ENCODE peak calls at places on chromosomes 7 and 10, in seven cellular contexts. T, S, L, O, G, V and Y are unnamed samples. For H3K4me1, the result is how much of the 10 kb centered on the place peaks cover.

GRCh38 chr10:132096223-132096622 is 30.5 kb downstream of the JAKMIP3 start:
- DNase-seq in O (peak), L (peak), V (no peak), T (peak), G (no peak), S (no peak), Y (no peak)

GRCh38 chr10:61897671-61898434 is 3.6 kb upstream of the ARID5B start:
- DNase-seq in V (peak), L (peak), T (peak), S (peak), O (peak), G (peak), Y (peak)

GRCh38 chr10:47297796-47298540 is 2.0 kb upstream of the GDF10 start:
- DNase-seq in L (no peak), O (no peak), V (no peak), G (peak), S (peak), T (no peak), Y (no peak)

GRCh38 chr7:88615336-88615735 is 144.2 kb upstream of the ZNF804B start:
- DNase-seq in S (no peak), O (no peak), V (no peak), L (no peak), G (no peak), T (no peak), Y (no peak)

GRCh38 chr7:147509859-147510542 is 1080.6 kb upstream of the C7orf33 start:
- DNase-seq in V (no peak), S (no peak), O (no peak), G (no peak), L (no peak), T (peak), Y (no peak)

GRCh38 chr10:88209837-88210552 is 346.6 kb downstream of the PTEN start:
- DNase-seq in O (no peak), T (peak), L (no peak), S (no peak), V (no peak), G (no peak), Y (no peak)

GRCh38 chr10:131899695-131900349 is 986 bp upstream of the PPP2R2D start:
- DNase-seq in T (no peak), L (no peak), V (no peak), S (peak), O (no peak), G (no peak), Y (no peak)

GRCh38 chr7:134262322-134262721 is 54.4 kb downstream of the SLC35B4 start:
- DNase-seq in O (no peak), V (no peak), S (no peak), T (no peak), G (no peak), L (no peak), Y (no peak)

GRCh38 chr10:79446451-79447020 is 1.1 kb upstream of the ZCCHC24 start:
- DNase-seq in S (peak), T (no peak), V (peak), O (no peak), G (no peak), L (peak), Y (peak)

GRCh38 chr10:79443338-79444242 is 1.8 kb downstream of the ZCCHC24 start:
- DNase-seq in S (no peak), G (no peak), O (no peak), T (peak), V (no peak), L (no peak), Y (no peak)

GRCh38 chr10:79445708-79446450 is 455 bp upstream of the ZCCHC24 start:
- DNase-seq in T (peak), V (peak), O (peak), S (peak), G (peak), L (peak), Y (peak)

GRCh38 chr10:79445217-79445707 is at the start of gene ZCCHC24:
- DNase-seq in T (no peak), O (peak), V (no peak), S (no peak), G (no peak), L (peak), Y (peak)

GRCh38 chr10:79444243-79445119 is 943 bp downstream of the ZCCHC24 start:
- DNase-seq in G (no peak), V (peak), L (peak), S (peak), O (peak), T (peak), Y (peak)
- TF ChIP-seq POLR2A in G (peak), V (no peak), L (no peak), S (peak), O (no peak), T (no peak), Y (no peak)

GRCh38 chr10:43263551-43264323 is 3.1 kb downstream of the RASGEF1A start:
- DNase-seq in G (no peak), O (peak), V (no peak), T (no peak), L (peak), S (peak), Y (no peak)
- TF ChIP-seq CTCF in G (no peak), O (peak), V (no peak), T (peak), L (no peak), S (no peak), Y (no peak)

GRCh38 chr10:33274096-33274785 is 60.2 kb downstream of the NRP1 start:
- DNase-seq in L (no peak), S (no peak), O (peak), G (no peak), T (no peak), V (no peak), Y (no peak)
- H3K4me1 ChIP-seq in L (under half), S (half or more), O (half or more), G (under half), T (under half), V (under half), Y (half or more)

GRCh38 chr7:128938524-128939074 is 872 bp downstream of the IRF5 start:
- DNase-seq in G (no peak), V (no peak), L (no peak), O (no peak), S (peak), T (no peak), Y (no peak)
- TF ChIP-seq POLR2A in G (no peak), V (no peak), L (no peak), O (no peak), S (no peak), T (no peak), Y (no peak)

GRCh38 chr7:56009695-56010094 is 41.5 kb downstream of the PSPH start:
- DNase-seq in V (no peak), T (no peak), S (no peak), O (no peak), L (peak), G (no peak), Y (no peak)
- TF ChIP-seq CTCF in V (no peak), T (no peak), S (no peak), O (no peak), L (no peak), G (no peak), Y (no peak)

GRCh38 chr10:35642023-35642792 is at the start of gene FZD8:
- DNase-seq in V (peak), O (peak), T (peak), G (peak), L (peak), S (peak), Y (peak)

GRCh38 chr10:35642793-35643114 is 658 bp upstream of the FZD8 start:
- DNase-seq in T (no peak), G (no peak), O (no peak), L (no peak), V (no peak), S (no peak), Y (no peak)

GRCh38 chr10:35640951-35641429 is 1.1 kb downstream of the FZD8 start:
- DNase-seq in L (peak), V (peak), O (peak), T (peak), S (peak), G (peak), Y (peak)

GRCh38 chr10:35640474-35640873 is 1.6 kb downstream of the FZD8 start:
- DNase-seq in L (peak), T (peak), V (peak), S (peak), G (peak), O (peak), Y (peak)

DNA sequence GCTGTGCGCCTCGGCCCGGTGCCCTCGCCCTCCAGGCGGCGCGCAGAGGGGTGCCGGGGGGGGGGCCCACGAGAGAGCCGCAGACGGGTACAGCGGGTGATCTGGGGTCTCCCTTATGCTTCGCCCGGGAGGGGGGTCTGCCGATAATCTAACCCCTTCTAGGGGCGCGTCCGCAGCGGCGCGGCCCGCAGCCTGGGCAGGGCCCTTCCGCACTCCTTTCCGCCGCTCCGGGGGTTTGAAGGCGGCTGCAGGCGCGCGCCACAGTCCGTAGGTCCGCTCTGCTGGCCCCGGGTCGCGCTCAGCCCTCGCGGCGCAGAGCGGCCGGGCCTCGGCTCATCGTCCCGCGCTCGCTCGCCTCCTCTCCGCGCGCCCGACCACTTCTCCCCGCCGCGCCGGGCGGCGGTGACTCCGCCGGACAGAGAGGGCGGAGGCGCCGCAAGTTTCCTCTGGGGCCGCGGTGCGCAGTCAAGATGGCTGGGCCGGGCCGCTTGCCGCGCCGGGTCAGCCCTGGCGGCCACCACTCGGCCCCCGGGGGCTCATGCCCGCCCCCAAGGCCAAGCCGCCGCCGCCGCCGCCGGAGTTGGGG is 573 bp downstream of the FZD8 start:
- DNase-seq in O (peak), T (peak), G (no peak), L (peak), S (no peak), V (peak), Y (no peak)
- H3K4me1 ChIP-seq in O (under half), T (under half), G (under half), L (half or more), S (under half), V (under half), Y (under half)